ENCODE peak calls at places on chromosomes 12 and 14, in five cellular contexts. V, Z, M, F and R are unnamed samples.

GRCh38 chr12:132143328-132144071 is 619 bp downstream of the DDX51 start:
- DNase-seq in F (no peak), M (no peak), Z (no peak), V (no peak), R (no peak)

GRCh38 chr12:30578426-30578825 is 117.2 kb downstream of the IPO8 start:
- DNase-seq in Z (no peak), V (no peak), F (no peak), M (no peak), R (no peak)

GRCh38 chr12:19409376-19409775 is 29.9 kb upstream of the AEBP2 start:
- DNase-seq in V (no peak), F (no peak), Z (no peak), M (no peak), R (no peak)

GRCh38 chr14:104678346-104678745 is 11.1 kb upstream of the INF2 start:
- DNase-seq in Z (no peak), V (no peak), M (no peak), F (peak; percentile 22), R (no peak)

GRCh38 chr14:63654346-63654745 is 12.7 kb upstream of the WDR89 start:
- DNase-seq in Z (no peak), F (no peak), M (no peak), V (no peak), R (no peak)

GRCh38 chr12:99985129-99985570 is 414 bp upstream of the ANKS1B start:
- DNase-seq in V (no peak), M (no peak), F (no peak), Z (no peak), R (no peak)

GRCh38 chr12:11885261-11886038 is 185.3 kb upstream of the BCL2L14 start:
- DNase-seq in V (no peak), F (no peak), M (no peak), Z (no peak), R (no peak)

GRCh38 chr14:68216957-68217356 is 397.4 kb downstream of the RAD51B start:
- DNase-seq in V (no peak), F (no peak), M (no peak), Z (no peak), R (no peak)

GRCh38 chr12:76032043-76032981 is 736 bp upstream of the PHLDA1 start:
- DNase-seq in V (no peak), F (peak; percentile 36), Z (peak; percentile 52), M (peak; percentile 52), R (no peak)

GRCh38 chr12:70822431-70822830 is 98.1 kb downstream of the PTPRR start:
- DNase-seq in V (no peak), M (no peak), Z (no peak), F (no peak), R (no peak)

GRCh38 chr12:50614167-50614762 is 109.5 kb downstream of the DIP2B start:
- DNase-seq in Z (no peak), M (no peak), F (no peak), V (no peak), R (no peak)

DNA sequence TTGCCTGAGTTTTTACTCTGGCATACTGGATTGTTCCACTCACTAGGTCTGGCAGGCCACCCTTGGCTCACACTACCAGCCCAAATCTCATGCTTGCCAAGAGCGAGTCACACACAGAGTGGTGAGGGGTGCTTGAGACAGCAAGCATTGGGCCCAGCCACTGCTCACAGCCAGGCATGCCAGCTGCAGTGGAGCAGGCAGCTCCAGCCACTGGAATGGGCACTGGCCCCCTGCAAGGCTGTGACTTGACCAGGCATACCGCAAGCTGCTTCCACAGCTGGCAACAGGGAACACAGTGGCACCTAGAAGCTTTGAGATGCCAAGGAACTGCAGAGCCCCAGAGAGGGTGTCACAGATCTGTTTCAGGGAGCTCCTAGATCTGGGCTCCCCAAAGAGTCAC is 488.5 kb downstream of the LRFN5 start:
- DNase-seq in M (no peak), F (no peak), Z (no peak), V (no peak), R (no peak)
- H3K9me3 ChIP-seq in M (no peaks in the 10 kb centered on the region), F (no peaks in the 10 kb centered on the region), Z (no peaks in the 10 kb centered on the region), V (no peaks in the 10 kb centered on the region), R (no peaks in the 10 kb centered on the region)

GRCh38 chr12:80602455-80602854 is 105.0 kb upstream of the MYF6 start:
- DNase-seq in V (no peak), F (no peak), M (no peak), Z (no peak), R (no peak)

GRCh38 chr12:80607361-80608135 is 99.9 kb upstream of the MYF6 start:
- DNase-seq in Z (no peak), F (no peak), V (no peak), M (no peak), R (no peak)
- H3K9me3 ChIP-seq in Z (no peaks in the 10 kb centered on the region), F (no peaks in the 10 kb centered on the region), V (no peaks in the 10 kb centered on the region), M (no peaks in the 10 kb centered on the region), R (no peaks in the 10 kb centered on the region)

DNA sequence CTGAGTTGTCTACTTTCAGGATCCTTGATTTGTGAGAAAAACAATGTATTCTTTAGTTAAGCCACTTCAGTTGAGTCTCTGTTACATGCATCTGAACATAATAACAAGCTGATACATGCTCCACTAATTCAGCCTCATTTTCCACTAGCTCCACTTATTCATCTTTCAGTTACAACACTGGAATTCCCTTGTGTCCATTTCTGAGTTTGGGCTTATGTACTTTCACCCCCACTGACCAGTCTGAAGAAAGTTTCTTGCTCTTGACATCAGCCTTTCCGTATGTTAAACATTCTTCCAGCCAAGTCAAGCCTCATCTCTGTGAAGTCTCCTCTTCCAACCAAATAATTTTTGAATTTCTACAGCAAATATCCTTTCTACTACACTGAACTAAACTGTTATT is 592.5 kb upstream of the NOVA1 start:
- DNase-seq in Z (no peak), F (no peak), V (no peak), M (no peak), R (no peak)
- H3K9me3 ChIP-seq in Z (no peaks in the 10 kb centered on the region), F (peaks cover 4% of the 10 kb centered on the region), V (no peaks in the 10 kb centered on the region), M (no peaks in the 10 kb centered on the region), R (peaks cover 3% of the 10 kb centered on the region)

GRCh38 chr14:79568566-79568965 is 642.7 kb downstream of the DIO2 start:
- DNase-seq in M (no peak), V (no peak), Z (no peak), F (no peak), R (no peak)
- H3K9me3 ChIP-seq in M (no peaks in the 10 kb centered on the region), V (no peaks in the 10 kb centered on the region), Z (no peaks in the 10 kb centered on the region), F (no peaks in the 10 kb centered on the region), R (no peaks in the 10 kb centered on the region)

GRCh38 chr12:68446379-68446778 is 114.2 kb upstream of the MDM1 start:
- DNase-seq in F (no peak), Z (no peak), M (no peak), V (no peak), R (no peak)
- H3K9me3 ChIP-seq in F (no peaks in the 10 kb centered on the region), Z (no peaks in the 10 kb centered on the region), M (no peaks in the 10 kb centered on the region), V (no peaks in the 10 kb centered on the region), R (no peaks in the 10 kb centered on the region)

GRCh38 chr14:85622106-85622505 is 92.2 kb downstream of the FLRT2 start:
- DNase-seq in F (no peak), Z (no peak), V (no peak), M (no peak), R (no peak)
- H3K9me3 ChIP-seq in F (no peaks in the 10 kb centered on the region), Z (no peaks in the 10 kb centered on the region), V (no peaks in the 10 kb centered on the region), M (peaks cover 3% of the 10 kb centered on the region), R (no peaks in the 10 kb centered on the region)

DNA sequence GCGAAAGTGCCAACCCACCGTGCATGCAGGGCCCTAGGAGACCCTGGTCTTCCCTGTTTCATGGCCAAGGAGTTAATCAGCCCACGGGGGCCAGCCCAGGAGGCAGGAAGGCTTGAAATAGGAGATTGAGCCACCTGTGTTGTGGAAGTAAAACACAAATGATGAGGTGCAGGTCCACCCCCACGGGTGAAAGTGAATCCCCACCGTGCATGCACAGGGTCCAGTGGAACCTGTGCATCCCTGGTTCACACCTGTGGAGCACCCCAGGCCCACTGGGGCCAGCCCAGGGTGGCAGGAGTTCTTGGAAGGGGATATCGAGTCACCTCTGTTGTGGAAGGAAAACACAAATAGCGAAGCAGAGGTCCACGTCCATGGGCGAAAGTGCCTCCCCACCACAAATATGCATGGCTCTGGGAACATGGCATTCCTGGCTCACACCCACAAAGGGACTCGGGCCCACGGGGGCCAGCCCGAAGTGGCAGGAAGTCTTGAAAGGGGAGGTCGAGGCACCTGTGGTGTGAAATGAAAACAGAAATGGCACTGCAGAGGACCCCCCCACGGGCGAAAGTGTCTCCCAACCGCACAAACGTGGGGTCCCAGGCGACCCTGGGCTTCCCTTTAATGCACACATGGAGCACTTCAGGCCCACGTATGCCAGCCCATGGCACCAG is 381.5 kb downstream of the ALG10 start:
- DNase-seq in V (no peak), M (peak; percentile 24), Z (peak; percentile 14), F (peak; percentile 3), R (peak; percentile 3)
- H3K9me3 ChIP-seq in V (peaks cover 2% of the 10 kb centered on the region), M (peaks cover 82% of the 10 kb centered on the region), Z (no peaks in the 10 kb centered on the region), F (peaks cover 43% of the 10 kb centered on the region), R (peaks cover 4% of the 10 kb centered on the region)